ENCODE peak calls at places on chromosomes 13 and 19, in seven cellular contexts. S is uterus, Z is OCI-LY7, D is heart right ventricle, F is prostate gland, O is Panc1, X is left lung. Q is an unnamed sample.

GRCh38 chr13:98981596-98982195 is 3.8 kb upstream of the DOCK9 start:
- DNase-seq in O (no peak), S (no peak), F (no peak), X (no peak), D (no peak), Z (no peak), Q (no peak)

GRCh38 chr13:38361551-38362262 is 12.1 kb downstream of the UFM1 start:
- DNase-seq in O (no peak), D (no peak), F (no peak), X (no peak), S (no peak), Z (no peak), Q (no peak)

GRCh38 chr13:51083706-51084105 is 27.4 kb downstream of the C13orf42 start:
- DNase-seq in Z (no peak), S (no peak), F (no peak), D (no peak), X (no peak), O (no peak), Q (no peak)

GRCh38 chr13:95226476-95226875 is 74.8 kb downstream of the ABCC4 start:
- DNase-seq in F (no peak), S (no peak), O (no peak), D (no peak), X (no peak), Z (no peak), Q (no peak)

GRCh38 chr13:106417467-106418110 is 117.9 kb downstream of the EFNB2 start:
- DNase-seq in D (no peak), F (no peak), Z (no peak), O (no peak), X (no peak), S (no peak), Q (no peak)

GRCh38 chr13:40812102-40812501 is 22.7 kb downstream of the SLC25A15 start:
- DNase-seq in S (no peak), Z (peak; percentile 27), X (no peak), D (no peak), F (no peak), O (no peak), Q (no peak)

GRCh38 chr13:38265135-38265497 is 84.5 kb upstream of the UFM1 start:
- DNase-seq in S (no peak), O (no peak), F (no peak), Z (no peak), X (peak; percentile 70), D (no peak), Q (no peak)

GRCh38 chr19:18300930-18301717 is 19.7 kb upstream of the JUND start:
- DNase-seq in D (peak; percentile 82), O (no peak), S (peak; percentile 83), Z (no peak), X (peak; percentile 80), F (no peak), Q (peak; percentile 86)

GRCh38 chr19:38852231-38853044 is 2.7 kb upstream of the HNRNPL start:
- DNase-seq in O (no peak), F (peak; percentile 44), X (peak; percentile 74), D (no peak), Z (peak; percentile 80), S (peak; percentile 70), Q (peak; percentile 66)

GRCh38 chr19:7535035-7535992 is at the start of gene PNPLA6:
- DNase-seq in S (peak; percentile 97), X (peak; percentile 97), O (peak; percentile 61), Z (peak; percentile 95), D (peak; percentile 98), F (peak; percentile 96), Q (peak; percentile 97)

GRCh38 chr13:44961997-44962396 is 27.3 kb downstream of the NUFIP1 start:
- DNase-seq in D (no peak), X (no peak), O (no peak), S (no peak), Z (no peak), F (no peak), Q (no peak)

GRCh38 chr13:51168623-51169022 is 53.6 kb upstream of the FAM124A start:
- DNase-seq in F (no peak), O (no peak), Z (no peak), D (no peak), S (no peak), X (no peak), Q (no peak)

GRCh38 chr19:46975918-46976782 is 43.5 kb upstream of the NPAS1 start:
- DNase-seq in X (peak; percentile 89), D (peak; percentile 94), Z (no peak), O (no peak), F (peak; percentile 95), S (peak; percentile 93), Q (peak; percentile 95)

GRCh38 chr13:44465318-44465717 is 91.7 kb downstream of the SERP2 start:
- DNase-seq in D (no peak), O (no peak), F (no peak), S (no peak), Z (no peak), X (no peak), Q (no peak)

GRCh38 chr19:5774921-5775320 is 9.6 kb downstream of the PRR22 start:
- DNase-seq in Z (no peak), F (no peak), D (no peak), S (no peak), X (no peak), O (no peak), Q (no peak)

GRCh38 chr19:6484251-6484650 is 2.7 kb upstream of the DENND1C start:
- DNase-seq in Z (no peak), D (no peak), S (no peak), X (no peak), O (no peak), F (no peak), Q (no peak)

GRCh38 chr19:53112286-53112685 is 9.1 kb upstream of the ZNF160 start:
- DNase-seq in S (no peak), D (no peak), F (no peak), X (no peak), O (no peak), Z (no peak), Q (no peak)

GRCh38 chr19:45294291-45295029 is 28.2 kb downstream of the CKM start:
- DNase-seq in S (no peak), O (no peak), X (no peak), Z (no peak), D (peak; percentile 57), F (peak; percentile 34), Q (peak; percentile 46)

GRCh38 chr19:46639356-46640061 is 3.5 kb upstream of the GNG8 start:
- DNase-seq in D (peak; percentile 64), Z (no peak), X (peak; percentile 71), S (peak; percentile 89), O (no peak), F (no peak), Q (peak; percentile 22)

GRCh38 chr13:21347753-21348318 is 111.3 kb downstream of the ZDHHC20 start:
- DNase-seq in F (no peak), Z (no peak), S (no peak), O (no peak), X (no peak), D (no peak), Q (no peak)

GRCh38 chr13:113840541-113841354 is 23.1 kb downstream of the GAS6 start:
- DNase-seq in O (no peak), D (no peak), Z (no peak), F (no peak), X (no peak), S (no peak), Q (no peak)

GRCh38 chr13:40963927-40964326 is 55.2 kb downstream of the ELF1 start:
- DNase-seq in D (no peak), X (no peak), Z (no peak), S (no peak), O (no peak), F (no peak), Q (no peak)

GRCh38 chr19:50501186-50501567 is 9.8 kb downstream of the JOSD2 start:
- DNase-seq in Z (no peak), F (no peak), S (no peak), X (no peak), O (no peak), D (no peak), Q (no peak)

GRCh38 chr13:51066091-51066831 is 44.8 kb downstream of the C13orf42 start:
- DNase-seq in S (no peak), Z (peak; percentile 16), X (no peak), O (no peak), F (no peak), D (no peak), Q (no peak)

GRCh38 chr19:32342695-32343094 is 2.7 kb upstream of the ZNF507 start:
- DNase-seq in D (no peak), Z (no peak), S (no peak), F (no peak), X (no peak), O (no peak), Q (no peak)
- H3K4me1 ChIP-seq in D (peaks cover 14% of the 10 kb centered on the region), Z (peaks cover 11% of the 10 kb centered on the region), S (peaks cover 8% of the 10 kb centered on the region), F (no peaks in the 10 kb centered on the region), X (peaks cover 9% of the 10 kb centered on the region), O (peaks cover 16% of the 10 kb centered on the region), Q (peaks cover 18% of the 10 kb centered on the region)

GRCh38 chr19:31220540-31220939 is 128.7 kb downstream of the TSHZ3 start:
- DNase-seq in Z (peak; percentile 67), X (no peak), D (no peak), S (no peak), F (no peak), O (no peak), Q (no peak)

GRCh38 chr19:31226536-31226935 is 122.7 kb downstream of the TSHZ3 start:
- DNase-seq in O (no peak), F (no peak), D (no peak), X (no peak), S (no peak), Z (no peak), Q (no peak)

GRCh38 chr19:31223805-31224534 is 125.3 kb downstream of the TSHZ3 start:
- DNase-seq in D (no peak), O (no peak), F (no peak), S (no peak), X (no peak), Z (no peak), Q (no peak)
- H3K4me3 ChIP-seq in D (no peak overlapping the region), O (no peak overlapping the region), F (no peak overlapping the region), S (no peak overlapping the region), X (no peak overlapping the region), Z (no peak overlapping the region), Q (no peak overlapping the region)

GRCh38 chr13:31965361-31966066 is 66.1 kb upstream of the FRY start:
- DNase-seq in O (no peak), S (no peak), F (no peak), X (no peak), D (no peak), Z (no peak), Q (peak; percentile 46)
- H3K27ac ChIP-seq in O (no peak overlapping the region), S (no peak overlapping the region), F (no peak overlapping the region), X (no peak overlapping the region), D (peak overlapping the region; percentile 35), Z (no peak overlapping the region), Q (peak overlapping the region; percentile 56)

DNA sequence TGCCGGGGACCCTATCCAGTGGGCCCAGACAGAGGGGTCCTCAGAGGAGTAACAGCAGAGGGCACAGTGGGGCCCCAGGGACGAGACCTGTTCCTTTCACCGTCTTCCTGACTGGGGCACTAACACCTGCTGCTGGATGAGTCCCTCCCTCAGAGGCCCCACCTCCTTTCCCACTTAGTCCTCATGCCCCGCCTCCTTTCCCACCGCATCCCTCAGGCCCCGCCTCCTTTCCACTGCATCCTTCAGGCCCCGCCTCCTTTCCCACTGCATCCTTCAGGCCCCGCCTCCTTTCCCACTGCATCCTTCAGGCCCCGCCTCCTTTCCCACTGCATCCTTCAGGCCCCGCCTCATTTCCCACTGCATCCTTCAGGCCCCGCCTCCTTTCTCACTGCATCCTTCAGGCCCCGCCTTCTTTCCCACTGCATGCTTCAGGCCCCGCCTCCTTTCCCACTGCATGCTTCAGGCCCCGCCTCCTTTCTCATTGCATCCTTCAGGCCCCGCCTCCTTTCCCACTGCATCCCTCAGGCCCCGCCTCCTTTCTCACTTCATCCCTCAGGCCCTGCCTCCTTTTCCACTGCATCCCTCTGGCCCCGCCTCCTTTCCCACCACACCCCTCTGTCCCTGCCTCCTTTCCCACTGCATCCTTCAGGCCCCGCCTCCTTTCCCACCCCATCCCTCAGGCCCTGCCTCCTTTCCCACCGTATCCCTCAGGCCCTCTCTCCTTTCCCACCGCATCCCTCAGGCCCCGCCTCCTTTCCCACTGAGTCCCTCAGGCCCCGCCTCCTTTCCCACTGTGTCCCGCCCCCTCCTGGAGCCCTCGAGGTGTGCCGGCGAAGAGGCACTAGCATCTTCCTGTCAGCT is 6.7 kb downstream of the SPPL2B start:
- DNase-seq in F (no peak), Z (no peak), S (no peak), X (no peak), D (peak; percentile 7), O (no peak), Q (no peak)
- H3K4me1 ChIP-seq in F (peaks cover 4% of the 10 kb centered on the region), Z (peaks cover 40% of the 10 kb centered on the region), S (no peaks in the 10 kb centered on the region), X (peaks cover 4% of the 10 kb centered on the region), D (peaks cover 25% of the 10 kb centered on the region), O (peaks cover 11% of the 10 kb centered on the region), Q (peaks cover 49% of the 10 kb centered on the region)